ENCODE peak calls at places on chromosomes 16 and 17, in eight cellular contexts. C, L, Z, G, E, I, O and V are unnamed samples.

GRCh38 chr17:222172-222571 is 40.7 kb upstream of the DOC2B start:
- DNase-seq in C (no peak), L (no peak), Z (no peak), G (no peak), E (no peak), I (no peak), O (no peak), V (no peak)

GRCh38 chr17:3993493-3994220 is 29.4 kb upstream of the ATP2A3 start:
- DNase-seq in C (no peak), L (no peak), Z (no peak), G (no peak), E (no peak), I (no peak), O (no peak), V (no peak)

GRCh38 chr17:32570081-32570396 is 83.2 kb downstream of the CDK5R1 start:
- DNase-seq in C (no peak), L (no peak), Z (no peak), G (no peak), E (no peak), I (no peak), O (no peak), V (no peak)

GRCh38 chr16:24198807-24199533 is 57.2 kb upstream of the CACNG3 start:
- DNase-seq in C (no peak), L (no peak), Z (no peak), G (no peak), E (no peak), I (no peak), O (no peak), V (no peak)

GRCh38 chr16:50611332-50611934 is 63.2 kb downstream of the NKD1 start:
- DNase-seq in C (no peak), L (no peak), Z (no peak), G (no peak), E (no peak), I (no peak), O (no peak), V (no peak)

GRCh38 chr17:6297960-6298359 is 137.0 kb downstream of the AIPL1 start:
- DNase-seq in C (no peak), L (no peak), Z (no peak), G (no peak), E (no peak), I (no peak), O (no peak), V (no peak)

GRCh38 chr16:67026570-67026969 is 2.4 kb upstream of the CBFB start:
- DNase-seq in C (no peak), L (no peak), Z (no peak), G (no peak), E (no peak), I (no peak), O (no peak), V (no peak)

GRCh38 chr16:75025766-75026165 is 26.9 kb downstream of the ZNRF1 start:
- DNase-seq in C (no peak), L (no peak), Z (peak), G (no peak), E (no peak), I (peak), O (no peak), V (no peak)

GRCh38 chr16:77273815-77274214 is 74.6 kb downstream of the SYCE1L start:
- DNase-seq in C (no peak), L (no peak), Z (peak), G (no peak), E (no peak), I (no peak), O (no peak), V (no peak)

GRCh38 chr16:3459401-3460090 is 16.1 kb downstream of the NAA60 start:
- DNase-seq in C (no peak), L (no peak), Z (no peak), G (no peak), E (peak), I (no peak), O (no peak), V (no peak)

GRCh38 chr16:57725077-57725953 is 10.3 kb upstream of the KATNB1 start:
- DNase-seq in C (no peak), L (no peak), Z (no peak), G (no peak), E (no peak), I (peak), O (no peak), V (no peak)

GRCh38 chr16:4752351-4753100 is 14.4 kb downstream of the ZNF500 start:
- DNase-seq in C (no peak), L (no peak), Z (no peak), G (no peak), E (no peak), I (no peak), O (no peak), V (no peak)